ENCODE peak calls at places on chromosome 7, in four cellular contexts. H, D, L and U are unnamed samples.

GRCh38 chr7:1899201-1899600 is 229.1 kb downstream of the ELFN1 start:
- DNase-seq in L (no peak), H (peak; percentile 72), D (no peak), U (peak; percentile 74)

GRCh38 chr7:73933091-73933490 is 72.1 kb downstream of the TMEM270 start:
- DNase-seq in H (peak; percentile 12), L (no peak), D (no peak), U (no peak)

GRCh38 chr7:19062216-19062615 is 55.2 kb downstream of the TWIST1 start:
- DNase-seq in L (no peak), H (no peak), D (no peak), U (no peak)

GRCh38 chr7:90579181-90579688 is 16.9 kb upstream of the CDK14 start:
- DNase-seq in D (no peak), H (peak; percentile 79), L (no peak), U (no peak)

GRCh38 chr7:143321734-143322133 is 5.8 kb downstream of the CLCN1 start:
- DNase-seq in H (no peak), D (no peak), L (peak; percentile 61), U (no peak)

GRCh38 chr7:155961241-155962190 is 149.3 kb upstream of the SHH start:
- DNase-seq in L (no peak), H (peak; percentile 71), D (no peak), U (no peak)

GRCh38 chr7:99395616-99396327 is 12.6 kb downstream of the PDAP1 start:
- DNase-seq in H (no peak), L (peak; percentile 64), D (no peak), U (no peak)

GRCh38 chr7:151088856-151089699 is 2.8 kb downstream of the AGAP3 start:
- DNase-seq in L (peak; percentile 80), D (peak; percentile 92), H (no peak), U (no peak)

GRCh38 chr7:93119191-93119905 is 1.6 kb upstream of the SAMD9 start:
- DNase-seq in H (peak; percentile 5), L (no peak), D (no peak), U (no peak)

GRCh38 chr7:156232931-156233705 is 407.5 kb upstream of the RNF32 start:
- DNase-seq in L (peak; percentile 49), D (peak; percentile 47), H (no peak), U (no peak)

GRCh38 chr7:138008046-138008587 is 6.2 kb upstream of the CREB3L2 start:
- DNase-seq in H (no peak), D (no peak), L (no peak), U (no peak)

GRCh38 chr7:134512271-134512670 is 15.1 kb upstream of the AKR1B10 start:
- DNase-seq in L (no peak), H (no peak), D (no peak), U (no peak)

DNA sequence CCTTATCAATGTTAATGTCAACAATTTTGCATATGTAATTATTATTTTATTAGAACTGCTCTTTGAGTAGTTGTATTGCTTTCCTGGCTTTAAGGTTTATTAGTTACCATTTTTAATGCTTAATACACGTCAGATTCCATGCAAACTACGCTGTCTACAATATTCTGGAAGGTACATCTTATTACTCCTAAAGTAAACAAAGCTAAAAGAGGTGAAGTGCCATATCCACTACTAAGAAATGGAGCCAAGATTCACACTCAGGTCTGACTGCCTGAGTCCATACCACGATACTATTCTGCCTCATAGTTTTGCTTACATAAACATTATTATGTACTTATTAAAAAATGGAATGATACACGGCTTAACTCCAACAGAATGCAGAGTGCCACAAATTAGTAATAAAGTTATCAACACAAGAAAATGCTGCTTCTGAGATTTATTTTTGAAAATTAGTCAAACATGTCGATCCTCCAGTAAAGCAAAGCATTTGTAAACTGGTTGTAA is 1.2 kb upstream of the DMTF1 start:
- DNase-seq in D (no peak), H (no peak), L (no peak), U (no peak)
- H3K4me3 ChIP-seq in D (peak overlapping the region; percentile 89), H (no peak overlapping the region), L (no peak overlapping the region), U (peak overlapping the region; percentile 81)

DNA sequence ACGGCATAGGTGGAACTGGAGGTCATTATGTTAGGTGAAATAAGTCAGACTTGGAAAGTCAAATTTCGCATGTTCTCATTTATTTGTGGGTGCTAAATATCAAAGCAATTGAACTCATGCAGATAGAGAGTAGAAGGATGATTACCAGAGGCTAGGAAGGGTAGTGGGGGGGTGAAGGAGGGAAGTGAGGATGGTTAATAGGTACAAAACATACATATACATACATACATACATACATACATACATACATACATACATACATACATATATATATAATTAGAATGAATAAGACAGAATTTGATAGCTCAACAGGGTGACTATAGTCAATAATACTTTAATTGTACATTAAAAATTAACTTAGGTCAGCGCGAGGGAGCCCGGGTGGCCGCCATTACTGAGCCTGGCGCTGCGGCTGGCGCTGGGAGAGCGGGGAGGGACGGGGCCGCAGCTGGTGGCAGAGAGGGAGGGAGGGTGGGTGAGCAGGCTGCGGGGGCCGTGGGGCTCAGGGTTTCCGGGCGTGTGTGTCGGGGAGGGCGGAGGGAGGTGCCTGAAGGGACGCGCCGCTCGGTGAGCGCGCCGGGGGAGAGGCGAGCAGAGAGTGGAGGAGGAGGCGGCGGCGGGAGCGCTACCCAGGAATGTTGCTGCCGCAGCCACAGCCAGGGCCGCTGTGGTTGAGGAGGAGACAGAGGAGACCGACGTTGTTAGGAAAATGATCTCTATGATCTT is 85.8 kb upstream of the EGFR start:
- DNase-seq in D (peak; percentile 83), L (peak; percentile 79), H (peak; percentile 19), U (peak; percentile 18)
- H3K4me3 ChIP-seq in D (peak overlapping the region; percentile 52), L (peak overlapping the region; percentile 42), H (peak overlapping the region; percentile 40), U (peak overlapping the region; percentile 53)

GRCh38 chr7:47714669-47715607 is 133.0 kb upstream of the TNS3 start:
- DNase-seq in L (no peak), D (no peak), H (no peak), U (no peak)
- H3K4me3 ChIP-seq in L (no peak overlapping the region), D (no peak overlapping the region), H (no peak overlapping the region), U (no peak overlapping the region)

DNA sequence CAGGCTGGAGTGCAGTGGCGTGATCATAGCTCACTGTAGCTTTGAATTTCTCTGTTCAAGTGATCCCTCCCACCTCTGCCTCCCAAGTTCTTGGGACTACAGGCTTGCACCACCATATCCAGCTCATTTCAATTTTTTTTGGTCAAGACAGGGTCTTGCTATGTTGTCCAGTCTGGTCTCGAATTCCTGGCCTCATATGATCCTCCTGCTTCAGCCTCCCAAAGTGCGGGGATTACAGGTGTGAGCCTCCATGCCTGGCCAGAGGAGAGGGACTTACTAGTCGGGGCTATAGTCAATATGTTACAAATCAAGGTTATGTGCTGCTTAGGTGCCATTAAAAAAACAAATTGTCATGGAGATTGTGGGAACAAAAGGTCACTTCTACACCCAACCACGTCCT is 105.3 kb upstream of the GALNT17 start:
- DNase-seq in L (no peak), D (peak; percentile 24), H (no peak), U (no peak)
- H3K4me3 ChIP-seq in L (no peak overlapping the region), D (no peak overlapping the region), H (no peak overlapping the region), U (no peak overlapping the region)